ENCODE peak calls at places on chromosomes 4 and X, in nine cellular contexts. T is body of pancreas, O is mucosa of descending colon, X is AG04450, N is left lung, G is heart right ventricle, H is right lobe of liver, W is fibroblast of pulmonary artery, P is astrocyte of the spinal cord. L is an unnamed sample.

GRCh38 chrX:152817082-152817744 is 13.3 kb downstream of the CETN2 start:
- DNase-seq in T (peak), O (peak), X (peak), N (no peak), G (no peak), H (peak), W (peak), P (peak), L (peak)

GRCh38 chr4:159770398-159770797 is 667.5 kb downstream of the RAPGEF2 start:
- DNase-seq in T (no peak), O (no peak), X (no peak), N (no peak), G (no peak), H (no peak), W (no peak), P (no peak), L (no peak)

GRCh38 chrX:115452256-115452655 is 108.7 kb upstream of the PLS3 start:
- DNase-seq in T (no peak), O (no peak), X (no peak), N (no peak), G (no peak), H (no peak), W (peak), P (no peak), L (no peak)

GRCh38 chr4:165516281-165516833 is 137.5 kb downstream of the CPE start:
- DNase-seq in T (no peak), O (no peak), X (no peak), N (no peak), G (no peak), H (no peak), W (no peak), P (no peak), L (no peak)

GRCh38 chr4:86557526-86557925 is 36.6 kb upstream of the PTPN13 start:
- DNase-seq in T (no peak), O (no peak), X (no peak), N (no peak), G (no peak), H (no peak), W (no peak), P (peak), L (no peak)

GRCh38 chr4:57270350-57270749 is 160.2 kb upstream of the IGFBP7 start:
- DNase-seq in T (no peak), O (no peak), X (no peak), N (no peak), G (peak), H (no peak), W (peak), P (no peak), L (no peak)

GRCh38 chrX:131366387-131366786 is 77.3 kb upstream of the IGSF1 start:
- DNase-seq in T (no peak), O (no peak), X (no peak), N (no peak), G (no peak), H (no peak), W (no peak), P (no peak), L (no peak)

GRCh38 chr4:105184316-105184988 is 37.8 kb downstream of the TET2 start:
- DNase-seq in T (no peak), O (no peak), X (no peak), N (no peak), G (no peak), H (no peak), W (no peak), P (peak), L (no peak)

GRCh38 chr4:152016325-152016665 is 255.5 kb upstream of the GATB start:
- DNase-seq in T (no peak), O (no peak), X (no peak), N (no peak), G (no peak), H (no peak), W (no peak), P (no peak), L (no peak)

GRCh38 chrX:54473993-54474859 is 21.8 kb downstream of the FGD1 start:
- DNase-seq in T (no peak), O (no peak), X (no peak), N (no peak), G (no peak), H (no peak), W (no peak), P (no peak), L (no peak)

GRCh38 chrX:112941209-112941788 is 100.7 kb upstream of the AMOT start:
- DNase-seq in T (no peak), O (no peak), X (no peak), N (no peak), G (no peak), H (no peak), W (no peak), P (no peak), L (no peak)

DNA sequence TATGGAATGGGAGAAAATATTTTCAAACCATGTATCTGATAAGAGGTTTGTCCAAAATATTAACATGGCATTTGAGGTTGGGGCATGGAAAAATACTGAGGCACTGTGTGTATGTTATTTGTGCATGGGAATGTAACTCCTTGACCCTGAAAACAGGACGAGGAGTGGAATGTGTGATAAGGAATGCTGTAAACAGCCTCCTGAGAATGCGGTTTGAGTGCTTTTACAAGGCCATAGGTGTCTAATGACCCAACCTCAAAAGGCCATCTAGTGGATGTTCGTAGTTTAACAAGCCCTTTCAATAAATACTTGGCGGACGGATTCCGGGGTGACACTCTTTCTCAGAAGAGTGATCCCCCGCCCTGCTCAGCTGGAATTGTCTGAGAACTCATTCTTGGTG is 162.9 kb upstream of the USP9X start:
- DNase-seq in T (no peak), O (no peak), X (no peak), N (no peak), G (no peak), H (no peak), W (peak), P (peak), L (peak)
- TF ChIP-seq CTCF in T (no peak), O (no peak), X (peak), N (peak), G (peak), H (no peak), W (peak), P (peak), L (peak)

GRCh38 chr4:29081230-29081955 is 1638.8 kb upstream of the PCDH7 start:
- DNase-seq in T (no peak), O (no peak), X (no peak), N (no peak), G (no peak), H (no peak), W (peak), P (peak), L (peak)
- TF ChIP-seq CTCF in T (no peak), O (no peak), X (peak), N (no peak), G (peak), H (peak), W (peak), P (peak), L (peak)

GRCh38 chr4:163587867-163588266 is 93.4 kb downstream of the TMA16 start:
- DNase-seq in T (no peak), O (no peak), X (no peak), N (no peak), G (no peak), H (no peak), W (no peak), P (peak), L (no peak)
- TF ChIP-seq CTCF in T (no peak), O (no peak), X (peak), N (no peak), G (peak), H (no peak), W (no peak), P (peak), L (peak)

GRCh38 chr4:36753048-36753447 is 471.6 kb downstream of the DTHD1 start:
- DNase-seq in T (no peak), O (no peak), X (no peak), N (no peak), G (no peak), H (no peak), W (no peak), P (no peak), L (no peak)

DNA sequence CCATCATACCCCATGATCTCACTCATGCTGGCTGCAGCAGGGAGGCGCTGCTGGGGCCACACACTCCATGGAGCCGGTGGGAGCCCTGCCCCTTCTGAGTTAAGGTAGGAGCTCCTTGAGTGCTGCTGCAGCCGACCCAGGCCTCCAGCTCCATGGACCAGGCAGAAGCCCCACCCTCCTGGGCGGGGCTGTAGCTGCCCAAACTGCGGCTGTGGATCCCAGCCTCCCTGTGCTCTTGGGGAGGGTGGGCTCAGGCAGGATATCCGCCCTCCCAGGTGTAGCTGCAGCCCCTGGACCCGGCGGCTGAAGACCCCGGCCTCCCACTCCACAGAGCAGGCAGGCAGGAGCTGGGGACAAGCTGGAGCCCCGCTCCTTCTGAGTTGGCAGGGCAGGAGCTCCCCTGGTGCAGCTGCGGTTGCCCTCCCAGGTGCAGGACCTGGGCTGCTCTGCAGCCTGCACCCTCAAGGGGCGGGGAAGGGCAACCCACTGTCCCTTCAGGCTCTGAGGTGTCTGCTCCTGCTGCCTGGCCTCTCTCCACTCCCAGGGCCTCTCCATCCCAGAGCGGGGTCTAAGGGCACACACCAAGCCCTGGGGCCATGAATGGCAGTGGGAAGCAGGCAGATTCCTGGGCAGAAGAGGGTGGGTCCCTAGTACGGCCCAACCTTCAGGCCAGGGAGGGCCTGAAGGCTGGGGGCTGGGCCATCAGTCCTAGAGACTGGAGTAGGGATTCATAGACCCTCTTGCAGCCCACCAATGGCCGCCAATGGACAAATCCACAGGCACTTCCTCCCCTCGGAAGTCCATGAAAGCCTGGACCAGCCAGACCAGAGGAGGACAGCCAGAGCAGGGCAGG is 466.1 kb downstream of the DTHD1 start:
- DNase-seq in T (no peak), O (no peak), X (no peak), N (no peak), G (no peak), H (no peak), W (no peak), P (no peak), L (no peak)
- TF ChIP-seq CTCF in T (no peak), O (no peak), X (no peak), N (no peak), G (no peak), H (no peak), W (no peak), P (no peak), L (no peak)

GRCh38 chrX:17355976-17356375 is 19.0 kb upstream of the NHS start:
- DNase-seq in T (no peak), O (no peak), X (no peak), N (no peak), G (no peak), H (no peak), W (no peak), P (no peak), L (no peak)
- TF ChIP-seq CTCF in T (no peak), O (no peak), X (no peak), N (no peak), G (no peak), H (no peak), W (no peak), P (no peak), L (no peak)

GRCh38 chrX:72048515-72049455 is 82.9 kb downstream of the RTL5 start:
- DNase-seq in T (no peak), O (peak), X (no peak), N (no peak), G (no peak), H (no peak), W (no peak), P (no peak), L (no peak)
- TF ChIP-seq CTCF in T (no peak), O (no peak), X (peak), N (no peak), G (no peak), H (no peak), W (no peak), P (no peak), L (no peak)

GRCh38 chr4:128311659-128312392 is 24.2 kb upstream of the PGRMC2 start:
- DNase-seq in T (no peak), O (no peak), X (no peak), N (no peak), G (no peak), H (no peak), W (no peak), P (no peak), L (no peak)

GRCh38 chr4:128308986-128309385 is 21.4 kb upstream of the PGRMC2 start:
- DNase-seq in T (no peak), O (no peak), X (no peak), N (no peak), G (no peak), H (no peak), W (peak), P (no peak), L (no peak)

GRCh38 chr4:128309585-128309984 is 22.0 kb upstream of the PGRMC2 start:
- DNase-seq in T (no peak), O (no peak), X (no peak), N (no peak), G (no peak), H (no peak), W (no peak), P (no peak), L (no peak)

GRCh38 chr4:128306992-128307581 is 19.5 kb upstream of the PGRMC2 start:
- DNase-seq in T (peak), O (no peak), X (no peak), N (no peak), G (no peak), H (no peak), W (no peak), P (no peak), L (no peak)

DNA sequence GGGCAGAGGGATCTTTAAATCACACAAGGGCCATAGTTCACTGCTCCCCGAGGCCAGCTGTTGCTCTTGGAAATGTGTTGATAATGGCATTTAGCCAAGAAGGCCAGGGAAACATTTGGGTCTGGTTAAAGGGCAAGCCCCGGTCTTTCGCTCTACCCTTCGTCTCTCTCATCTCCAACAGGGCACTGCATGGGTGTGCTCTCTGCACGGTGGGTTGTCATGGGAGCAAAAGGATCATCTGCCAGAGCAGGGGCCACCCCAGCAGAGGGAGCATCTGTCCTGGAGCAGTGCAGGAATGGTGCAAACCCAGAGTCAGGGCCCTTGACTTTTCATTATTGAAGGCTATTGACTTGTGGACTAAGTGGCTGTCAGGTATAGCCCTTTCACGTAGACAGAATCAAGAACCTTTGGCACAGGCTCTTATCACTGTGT is 22.7 kb upstream of the PGRMC2 start:
- DNase-seq in T (peak), O (peak), X (no peak), N (no peak), G (peak), H (peak), W (peak), P (no peak), L (no peak)
- TF ChIP-seq CTCF in T (no peak), O (no peak), X (peak), N (no peak), G (no peak), H (peak), W (peak), P (peak), L (peak)

DNA sequence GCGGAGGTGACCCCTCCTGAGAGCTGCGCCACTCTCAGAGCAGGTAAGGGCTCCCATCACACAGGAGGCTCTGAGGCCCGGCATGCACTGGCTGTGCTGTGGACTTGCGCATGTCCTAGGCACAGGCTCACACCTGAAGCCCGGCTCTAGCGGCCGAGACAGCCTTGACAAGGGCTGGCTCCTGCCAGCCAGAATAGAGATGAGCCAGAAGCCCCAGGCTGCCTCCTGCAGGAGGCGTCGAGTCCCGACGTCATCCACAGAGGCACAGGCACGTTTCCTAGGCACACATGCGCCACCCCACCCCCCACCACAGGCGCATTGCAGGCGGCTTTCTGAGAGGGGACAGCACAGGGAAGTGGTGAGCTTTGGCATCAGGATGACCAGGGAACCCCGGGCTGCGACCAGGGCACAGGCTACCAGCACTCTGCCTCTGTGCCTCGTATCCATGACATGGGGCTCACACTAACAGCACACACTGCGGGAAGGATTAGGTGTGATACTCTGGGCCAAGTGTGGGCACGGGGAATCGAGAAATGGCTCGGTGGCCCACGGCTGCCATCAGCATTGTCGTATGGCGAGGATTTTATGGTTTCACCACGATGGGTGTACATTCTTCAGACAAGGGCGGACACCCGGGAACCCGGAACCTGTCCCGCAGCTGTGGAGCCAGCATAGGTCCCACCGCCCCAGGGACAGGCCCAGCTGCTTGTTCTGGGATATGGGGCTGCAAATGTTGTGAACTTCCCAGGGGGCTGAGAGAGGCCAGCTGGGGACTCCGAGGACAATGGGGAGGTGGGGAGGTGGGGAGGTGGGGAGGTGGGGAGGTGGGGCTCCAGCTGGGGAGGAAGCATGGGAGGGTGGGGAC is 90.7 kb upstream of the ADRA2C start:
- DNase-seq in T (no peak), O (no peak), X (no peak), N (peak), G (no peak), H (no peak), W (no peak), P (no peak), L (no peak)
- TF ChIP-seq CTCF in T (no peak), O (no peak), X (no peak), N (no peak), G (no peak), H (no peak), W (no peak), P (no peak), L (no peak)

L was measured in HFFc6.